ENCODE peak calls at places on chromosomes 16 and 17, in nine cellular contexts. C is ascending aorta, D is GM10248, N is HFFc6, U is cardiac fibroblast, P is AG09309, T is breast epithelium, Y is uterus, S is psoas muscle. G is an unnamed sample.

GRCh38 chr17:39919087-39919683 is 750 bp upstream of the GSDMB start:
- DNase-seq in D (no peak), S (no peak), C (no peak), P (no peak), N (no peak), U (no peak), Y (no peak), T (no peak), G (no peak)

GRCh38 chr17:67074781-67075180 is 30.4 kb downstream of the CACNG1 start:
- DNase-seq in S (no peak), Y (no peak), C (no peak), U (no peak), D (no peak), P (no peak), T (no peak), N (no peak), G (no peak)

GRCh38 chr17:82756166-82756565 is 4.3 kb downstream of the TBCD start:
- DNase-seq in U (no peak), Y (no peak), T (no peak), C (no peak), S (no peak), D (no peak), N (no peak), P (no peak), G (no peak)

GRCh38 chr16:52501746-52502145 is 45.2 kb downstream of the TOX3 start:
- DNase-seq in U (no peak), T (no peak), D (no peak), S (no peak), P (no peak), C (no peak), Y (no peak), N (no peak), G (no peak)

GRCh38 chr16:12539185-12539929 is 264.3 kb downstream of the CPPED1 start:
- DNase-seq in N (peak), P (peak), T (no peak), Y (no peak), C (no peak), S (no peak), D (no peak), U (peak), G (peak)

GRCh38 chr17:794876-795275 is 12.7 kb downstream of the MRM3 start:
- DNase-seq in C (peak), P (peak), D (peak), Y (peak), S (peak), T (peak), U (peak), N (peak), G (peak)

GRCh38 chr17:81411305-81411704 is 16.0 kb downstream of the BAHCC1 start:
- DNase-seq in D (no peak), C (no peak), P (no peak), U (no peak), N (no peak), Y (no peak), S (no peak), T (no peak), G (no peak)

GRCh38 chr17:83076930-83077329 is 2.5 kb upstream of the METRNL start:
- DNase-seq in N (no peak), Y (no peak), S (no peak), T (no peak), P (no peak), D (peak), C (no peak), U (no peak), G (peak)

GRCh38 chr17:19365833-19366636 is 3.5 kb upstream of the B9D1 start:
- DNase-seq in C (no peak), P (no peak), D (no peak), N (no peak), T (no peak), Y (no peak), U (no peak), S (no peak), G (no peak)

GRCh38 chr17:42428141-42428944 is 5.3 kb upstream of the CAVIN1 start:
- DNase-seq in N (peak), P (peak), T (no peak), C (peak), U (peak), D (peak), S (no peak), Y (no peak), G (no peak)

GRCh38 chr17:50518265-50519023 is 10.2 kb downstream of the MYCBPAP start:
- DNase-seq in Y (no peak), N (no peak), P (no peak), D (no peak), S (no peak), T (no peak), U (no peak), C (no peak), G (no peak)

GRCh38 chr16:52497067-52497816 is 49.7 kb downstream of the TOX3 start:
- DNase-seq in P (no peak), C (no peak), S (no peak), T (no peak), D (no peak), Y (no peak), N (no peak), U (peak), G (no peak)

GRCh38 chr17:1264196-1264595 is 6.0 kb upstream of the BHLHA9 start:
- DNase-seq in U (no peak), D (no peak), S (no peak), T (no peak), Y (no peak), C (no peak), P (no peak), N (no peak), G (no peak)

GRCh38 chr16:28210979-28211505 is 723 bp downstream of the XPO6 start:
- DNase-seq in D (peak), P (peak), U (peak), C (peak), Y (peak), T (peak), S (peak), N (peak), G (peak)

GRCh38 chr17:4560837-4561241 is 462 bp upstream of the GGT6 start:
- DNase-seq in P (no peak), Y (no peak), S (no peak), U (peak), D (no peak), C (no peak), N (no peak), T (no peak), G (no peak)

GRCh38 chr17:40480501-40481003 is 20.9 kb downstream of the TNS4 start:
- DNase-seq in D (peak), Y (no peak), U (peak), N (peak), T (no peak), S (no peak), C (no peak), P (no peak), G (peak)

GRCh38 chr17:61833536-61834203 is 29.7 kb downstream of the BRIP1 start:
- DNase-seq in N (peak), D (no peak), P (peak), T (no peak), Y (no peak), S (no peak), U (peak), C (no peak), G (no peak)

GRCh38 chr16:2204727-2205103 is 539 bp upstream of the MLST8 start:
- DNase-seq in C (no peak), D (no peak), S (no peak), N (no peak), Y (no peak), P (no peak), T (no peak), U (no peak), G (no peak)

GRCh38 chr17:68612923-68613292 is 11.7 kb upstream of the FAM20A start:
- DNase-seq in S (no peak), N (no peak), T (no peak), D (no peak), P (no peak), C (no peak), U (no peak), Y (no peak), G (no peak)

GRCh38 chr16:87809150-87809902 is 43.5 kb upstream of the KLHDC4 start:
- DNase-seq in S (no peak), P (no peak), Y (no peak), T (no peak), D (peak), C (no peak), U (peak), N (no peak), G (peak)

GRCh38 chr17:21125862-21126261 is 902 bp upstream of the DHRS7B start:
- DNase-seq in T (no peak), C (no peak), S (no peak), D (no peak), N (no peak), Y (no peak), P (no peak), U (no peak), G (no peak)

GRCh38 chr16:53528797-53529196 is 25.8 kb upstream of the AKTIP start:
- DNase-seq in S (no peak), N (no peak), T (no peak), C (no peak), Y (no peak), P (no peak), U (no peak), D (no peak), G (no peak)

GRCh38 chr16:82630688-82631087 is 3.9 kb downstream of the CDH13 start:
- DNase-seq in D (no peak), U (peak), Y (no peak), P (no peak), S (no peak), N (peak), T (no peak), C (no peak), G (no peak)

GRCh38 chr16:13957197-13958078 is 37.5 kb downstream of the ERCC4 start:
- DNase-seq in Y (peak), P (peak), S (peak), U (peak), D (peak), T (peak), N (peak), C (peak), G (peak)

GRCh38 chr16:168424-168823 is 2.6 kb downstream of the HBM start:
- DNase-seq in N (no peak), S (no peak), D (no peak), Y (no peak), U (no peak), P (no peak), T (no peak), C (no peak), G (no peak)

GRCh38 chr16:25228372-25228771 is 11.6 kb downstream of the AQP8 start:
- DNase-seq in T (no peak), C (no peak), S (no peak), Y (no peak), N (no peak), P (no peak), D (no peak), U (no peak), G (no peak)

GRCh38 chr16:29775742-29776408 is 2.2 kb upstream of the ZG16 start:
- DNase-seq in C (no peak), T (no peak), D (no peak), Y (no peak), N (peak), P (no peak), S (no peak), U (peak), G (no peak)

GRCh38 chr16:49466529-49466831 is 92.9 kb downstream of the C16orf78 start:
- DNase-seq in C (no peak), N (no peak), Y (no peak), U (no peak), D (no peak), T (no peak), S (no peak), P (no peak), G (no peak)

GRCh38 chr16:49464093-49464492 is 90.5 kb downstream of the C16orf78 start:
- DNase-seq in U (no peak), D (no peak), S (no peak), N (no peak), P (no peak), C (peak), T (peak), Y (no peak), G (no peak)

GRCh38 chr16:49463529-49463928 is 89.9 kb downstream of the C16orf78 start:
- DNase-seq in U (no peak), C (peak), D (peak), T (peak), P (no peak), N (no peak), Y (no peak), S (no peak), G (peak)

GRCh38 chr16:49465661-49466528 is 92.3 kb downstream of the C16orf78 start:
- DNase-seq in P (no peak), T (no peak), C (no peak), D (no peak), N (no peak), Y (no peak), U (no peak), S (no peak), G (no peak)

DNA sequence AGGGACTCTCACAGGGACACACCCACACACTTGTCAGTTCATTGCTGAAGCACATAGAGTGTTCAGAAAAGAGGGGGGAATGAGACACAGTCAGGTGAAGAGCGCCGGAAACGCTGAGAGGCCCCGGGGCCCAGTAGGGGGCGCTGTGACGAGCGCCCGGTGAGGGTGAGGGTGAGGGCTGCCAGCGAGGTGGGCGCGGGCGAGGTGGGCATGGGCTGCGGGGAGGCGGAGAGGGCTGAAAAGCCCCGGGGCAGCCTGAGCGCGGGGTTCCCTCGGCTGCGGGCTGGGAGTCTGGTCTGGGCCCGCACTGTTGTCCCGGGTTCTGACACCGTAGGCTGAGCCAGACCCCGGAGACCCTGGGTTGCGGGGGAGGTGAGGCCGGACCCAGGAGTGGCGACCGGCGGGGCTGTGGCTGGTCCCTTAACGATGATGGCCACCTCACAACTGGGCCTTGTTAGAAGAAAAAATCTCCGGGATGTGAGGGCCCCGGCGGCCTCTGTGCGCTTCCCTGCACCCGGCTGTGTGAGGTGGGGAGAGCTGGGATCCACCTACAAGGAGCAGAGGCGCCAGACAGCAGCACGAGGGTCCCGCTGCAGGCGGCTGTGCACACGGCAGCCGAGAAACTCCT is 91.4 kb downstream of the C16orf78 start:
- DNase-seq in S (no peak), U (no peak), Y (no peak), C (peak), P (no peak), N (no peak), D (peak), T (peak), G (peak)
- TF ChIP-seq CTCF in S (peak), U (peak), Y (no peak), C (no peak), P (no peak), N (peak), D (peak), T (no peak), G (no peak)

GRCh38 chr17:31558748-31559646 is 167.5 kb downstream of the RAB11FIP4 start:
- DNase-seq in C (peak), N (peak), P (no peak), U (peak), S (peak), T (peak), Y (peak), D (peak), G (peak)
- TF ChIP-seq CTCF in C (peak), N (peak), P (peak), U (peak), S (peak), T (peak), Y (peak), D (peak), G (peak)

DNA sequence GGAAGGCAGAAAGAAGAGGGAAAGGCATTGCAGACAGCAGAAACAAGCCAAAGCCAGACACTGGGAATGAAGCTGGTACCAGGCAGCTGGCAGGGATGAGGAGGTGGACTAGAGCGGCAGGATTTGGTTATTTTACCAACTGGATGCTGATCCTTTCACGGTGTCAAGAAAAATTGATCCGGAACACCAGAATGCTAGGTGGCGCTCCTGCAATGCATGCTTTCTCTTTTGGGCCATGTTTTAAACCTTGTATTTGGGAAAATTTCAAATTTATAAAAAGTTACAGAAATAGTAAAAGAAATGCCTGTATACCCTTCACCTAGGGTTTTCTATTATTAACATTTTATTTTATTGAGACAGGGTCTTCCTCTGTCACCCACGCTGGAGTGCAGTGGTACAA is 224.7 kb downstream of the SOX9 start:
- DNase-seq in T (no peak), S (no peak), Y (no peak), C (no peak), D (no peak), U (no peak), N (no peak), P (no peak), G (no peak)
- TF ChIP-seq CTCF in T (no peak), S (no peak), Y (no peak), C (no peak), D (no peak), U (no peak), N (peak), P (no peak), G (no peak)

GRCh38 chr16:85446846-85447656 is 166.1 kb upstream of the GSE1 start:
- DNase-seq in Y (no peak), U (no peak), N (no peak), P (no peak), C (no peak), D (peak), S (no peak), T (no peak), G (peak)
- TF ChIP-seq CTCF in Y (no peak), U (no peak), N (no peak), P (no peak), C (no peak), D (peak), S (peak), T (no peak), G (no peak)

G was measured in GM13976.